ENCODE peak calls at places on chromosomes 13 and 19, in eight cellular contexts. U is neuronal stem cell, Z is neural progenitor cell, Y is ascending aorta, I is thyroid gland, H is H1, C is endothelial cell of umbilical vein, T is testis. F is an unnamed sample. For H3K4me1 and H3K9me3, the result is how much of the 10 kb centered on the place peaks cover.

GRCh38 chr19:49645995-49646394 is 4.0 kb downstream of the SCAF1 start:
- DNase-seq in U (no peak), Z (no peak), Y (no peak), I (no peak), H (no peak), C (no peak), T (no peak), F (no peak)

GRCh38 chr13:99432637-99433542 is 68.4 kb upstream of the TM9SF2 start:
- DNase-seq in U (peak), Z (peak), Y (peak), I (peak), H (peak), C (peak), T (peak), F (peak)

GRCh38 chr19:52689804-52690394 is 44.9 kb downstream of the ZNF611 start:
- DNase-seq in U (no peak), Z (peak), Y (no peak), I (peak), H (no peak), C (peak), T (peak), F (peak)

GRCh38 chr13:91659583-91660415 is 261.4 kb downstream of the GPC5 start:
- DNase-seq in U (no peak), Z (no peak), Y (no peak), I (no peak), H (no peak), C (no peak), T (no peak), F (no peak)

GRCh38 chr19:11091343-11092153 is 2.3 kb downstream of the LDLR start:
- DNase-seq in U (no peak), Z (no peak), Y (peak), I (no peak), H (no peak), C (peak), T (peak), F (peak)

GRCh38 chr19:4597975-4598671 is 38.6 kb upstream of the SEMA6B start:
- DNase-seq in U (peak), Z (peak), Y (no peak), I (peak), H (no peak), C (no peak), T (peak), F (peak)

GRCh38 chr13:29713841-29714240 is 118.4 kb upstream of the SLC7A1 start:
- DNase-seq in U (no peak), Z (no peak), Y (no peak), I (no peak), H (no peak), C (peak), T (no peak), F (no peak)

GRCh38 chr19:33703821-33704220 is 82.1 kb downstream of the CHST8 start:
- DNase-seq in U (no peak), Z (no peak), Y (no peak), I (no peak), H (no peak), C (no peak), T (no peak), F (no peak)

GRCh38 chr19:5943623-5944022 is 29.6 kb downstream of the CAPS start:
- DNase-seq in U (no peak), Z (no peak), Y (no peak), I (no peak), H (no peak), C (no peak), T (no peak), F (no peak)

GRCh38 chr19:31733591-31733990 is 384.4 kb upstream of the TSHZ3 start:
- DNase-seq in U (no peak), Z (no peak), Y (no peak), I (no peak), H (no peak), C (no peak), T (no peak), F (no peak)

GRCh38 chr13:97911311-97912138 is 42.0 kb upstream of the IPO5 start:
- DNase-seq in U (no peak), Z (peak), Y (no peak), I (peak), H (no peak), C (peak), T (no peak), F (peak)

GRCh38 chr13:113849981-113850721 is 13.7 kb downstream of the GAS6 start:
- DNase-seq in U (no peak), Z (no peak), Y (no peak), I (no peak), H (no peak), C (no peak), T (peak), F (no peak)

GRCh38 chr19:44696939-44697669 is 1.8 kb upstream of the CEACAM16 start:
- DNase-seq in U (no peak), Z (no peak), Y (no peak), I (peak), H (no peak), C (no peak), T (no peak), F (peak)

GRCh38 chr13:98508280-98509074 is 68.4 kb downstream of the STK24 start:
- DNase-seq in U (no peak), Z (no peak), Y (no peak), I (no peak), H (no peak), C (no peak), T (no peak), F (no peak)

GRCh38 chr13:40438999-40439797 is 227.2 kb downstream of the FOXO1 start:
- DNase-seq in U (no peak), Z (no peak), Y (no peak), I (no peak), H (no peak), C (peak), T (peak), F (peak)

GRCh38 chr19:21321996-21322395 is 7.2 kb downstream of the ZNF708 start:
- DNase-seq in U (no peak), Z (no peak), Y (no peak), I (no peak), H (no peak), C (no peak), T (no peak), F (no peak)

GRCh38 chr13:66933994-66934393 is 296.1 kb downstream of the PCDH9 start:
- DNase-seq in U (no peak), Z (no peak), Y (no peak), I (no peak), H (no peak), C (no peak), T (no peak), F (no peak)

GRCh38 chr13:68944272-68944671 is 1163.4 kb upstream of the ATXN8OS start:
- DNase-seq in U (no peak), Z (no peak), Y (no peak), I (no peak), H (no peak), C (no peak), T (no peak), F (no peak)

GRCh38 chr19:38019427-38019724 is 112.4 kb downstream of the SIPA1L3 start:
- DNase-seq in U (no peak), Z (no peak), Y (no peak), I (no peak), H (no peak), C (no peak), T (no peak), F (no peak)

GRCh38 chr13:110712849-110713641 is 455 bp upstream of the ING1 start:
- DNase-seq in U (peak), Z (peak), Y (peak), I (peak), H (peak), C (peak), T (peak), F (peak)

GRCh38 chr13:39587939-39588338 is 15.1 kb downstream of the LHFPL6 start:
- DNase-seq in U (no peak), Z (no peak), Y (no peak), I (no peak), H (no peak), C (no peak), T (no peak), F (no peak)

GRCh38 chr13:48580185-48580803 is 47.4 kb upstream of the RCBTB2 start:
- DNase-seq in U (peak), Z (peak), Y (no peak), I (peak), H (no peak), C (peak), T (peak), F (peak)

GRCh38 chr19:4580021-4580901 is 20.8 kb upstream of the SEMA6B start:
- DNase-seq in U (no peak), Z (peak), Y (no peak), I (no peak), H (no peak), C (no peak), T (no peak), F (no peak)

GRCh38 chr13:104823071-104823470 is 1712.4 kb downstream of the EFNB2 start:
- DNase-seq in U (no peak), Z (no peak), Y (no peak), I (no peak), H (no peak), C (no peak), T (no peak), F (no peak)

GRCh38 chr19:46040952-46041500 is at the start of gene IGFL4:
- DNase-seq in U (no peak), Z (no peak), Y (no peak), I (no peak), H (no peak), C (no peak), T (no peak), F (no peak)

GRCh38 chr13:113802761-113803160 is 43.7 kb downstream of the TMEM255B start:
- DNase-seq in U (no peak), Z (no peak), Y (no peak), I (no peak), H (no peak), C (no peak), T (no peak), F (no peak)

DNA sequence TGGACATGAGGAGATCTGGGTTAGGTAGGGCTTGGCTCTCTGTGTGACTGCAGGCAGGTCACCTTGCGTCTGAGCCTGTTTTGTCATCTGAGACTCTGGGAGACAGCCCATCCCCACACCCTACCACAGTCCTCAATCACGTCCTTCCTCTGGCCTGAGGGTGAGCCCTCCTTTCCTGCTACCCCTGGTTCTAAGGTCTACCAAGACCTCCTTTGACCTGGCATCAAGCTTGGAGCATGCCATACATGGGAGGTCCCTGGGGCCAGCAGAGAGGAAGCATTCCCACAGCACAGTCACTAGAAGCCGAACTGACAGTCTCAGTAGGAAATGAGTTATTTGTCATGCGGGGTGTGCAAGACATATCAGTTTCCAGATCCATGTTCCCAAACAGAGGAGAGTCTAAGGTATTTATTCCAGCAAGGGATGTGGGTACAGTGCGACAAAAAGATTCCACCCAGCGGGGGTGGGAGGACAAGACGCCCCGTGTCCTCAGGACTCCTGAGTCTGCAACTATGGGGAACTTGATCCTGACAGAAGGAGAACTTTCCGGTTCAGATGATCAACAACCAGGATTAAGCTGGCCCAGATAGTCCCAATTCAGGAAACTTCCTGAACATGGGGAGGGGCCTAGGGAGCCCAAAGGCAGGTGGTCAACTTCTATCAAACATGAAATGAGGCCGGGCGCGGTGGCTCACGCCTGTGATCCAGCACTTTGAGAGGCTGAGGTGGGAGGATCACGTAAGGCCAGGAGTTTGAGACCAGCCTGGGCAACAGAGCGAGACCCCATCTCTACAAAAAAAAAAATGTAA is 9.5 kb downstream of the ARRDC2 start:
- DNase-seq in U (no peak), Z (no peak), Y (no peak), I (no peak), H (no peak), C (peak), T (no peak), F (no peak)
- H3K4me1 ChIP-seq in U (under half), Z (under half), Y (half or more), I (half or more), H (under half), C (under half), T (under half), F (under half)

GRCh38 chr19:40662925-40663711 is 27.3 kb downstream of the NUMBL start:
- DNase-seq in U (peak), Z (peak), Y (peak), I (peak), H (peak), C (peak), T (peak), F (peak)
- H3K4me3 ChIP-seq in U (peak), Z (peak), Y (peak), I (no peak), H (peak), C (peak), T (peak), F (peak)

GRCh38 chr19:40555978-40556689 is 20.5 kb upstream of the SHKBP1 start:
- DNase-seq in U (no peak), Z (no peak), Y (no peak), I (no peak), H (no peak), C (no peak), T (no peak), F (no peak)

GRCh38 chr19:40552848-40553247 is 23.8 kb upstream of the SHKBP1 start:
- DNase-seq in U (no peak), Z (no peak), Y (no peak), I (no peak), H (no peak), C (no peak), T (no peak), F (no peak)

GRCh38 chr19:40553885-40554857 is 22.5 kb upstream of the SHKBP1 start:
- DNase-seq in U (no peak), Z (peak), Y (no peak), I (no peak), H (no peak), C (no peak), T (no peak), F (no peak)

GRCh38 chr19:40549007-40549708 is 27.5 kb upstream of the SHKBP1 start:
- DNase-seq in U (peak), Z (peak), Y (no peak), I (peak), H (peak), C (peak), T (peak), F (peak)

GRCh38 chr19:40550951-40551350 is 25.7 kb upstream of the SHKBP1 start:
- DNase-seq in U (no peak), Z (no peak), Y (no peak), I (no peak), H (no peak), C (no peak), T (no peak), F (no peak)
- H3K9me3 ChIP-seq in U (under half), Z (under half), Y (under half), I (under half), H (under half), C (under half), T (under half), F (under half)

DNA sequence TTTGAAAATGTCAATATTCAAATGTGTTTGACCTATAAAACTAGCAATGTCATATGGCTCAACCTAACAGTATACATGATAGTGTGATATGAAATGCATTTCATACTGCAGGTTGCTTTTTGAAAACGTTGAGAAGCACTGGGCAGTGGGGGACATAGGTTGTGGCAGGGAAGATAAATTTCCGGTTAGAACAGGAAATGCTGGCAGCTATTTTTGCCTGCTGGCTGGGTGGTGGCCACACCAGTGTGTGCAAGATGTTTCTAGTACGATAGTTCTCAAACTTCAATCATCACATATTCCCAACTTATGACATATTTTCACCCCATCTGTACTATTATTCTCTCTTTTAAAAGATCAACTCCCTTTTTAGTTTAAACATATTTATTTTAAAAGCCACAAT is 17.2 kb downstream of the FXYD5 start:
- DNase-seq in U (no peak), Z (no peak), Y (no peak), I (no peak), H (no peak), C (no peak), T (no peak), F (no peak)
- H3K4me1 ChIP-seq in U (under half), Z (under half), Y (under half), I (under half), H (under half), C (under half), T (under half), F (under half)

DNA sequence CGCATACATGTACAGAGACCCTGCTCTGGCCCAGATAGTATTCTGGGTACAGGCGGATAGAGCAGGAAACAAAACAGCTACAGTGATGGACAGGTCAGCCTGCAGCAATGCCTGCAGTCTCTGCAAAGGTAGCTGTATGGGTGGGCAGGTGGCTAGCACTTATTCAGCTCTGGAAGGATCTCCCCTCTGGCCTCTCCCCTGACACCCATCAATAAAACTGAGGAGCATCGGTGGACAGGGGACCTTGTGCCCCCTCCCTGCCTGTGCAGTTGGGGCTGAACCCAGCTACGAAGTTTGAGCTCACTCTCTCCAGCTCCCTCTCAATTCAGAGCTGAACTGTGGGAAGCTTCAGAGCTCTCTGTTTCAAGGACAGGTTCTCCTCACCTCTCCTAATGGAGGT is 1.6 kb downstream of the ALOX5AP start:
- DNase-seq in U (no peak), Z (no peak), Y (no peak), I (no peak), H (no peak), C (no peak), T (no peak), F (no peak)
- H3K4me3 ChIP-seq in U (no peak), Z (no peak), Y (no peak), I (no peak), H (no peak), C (no peak), T (no peak), F (no peak)

DNA sequence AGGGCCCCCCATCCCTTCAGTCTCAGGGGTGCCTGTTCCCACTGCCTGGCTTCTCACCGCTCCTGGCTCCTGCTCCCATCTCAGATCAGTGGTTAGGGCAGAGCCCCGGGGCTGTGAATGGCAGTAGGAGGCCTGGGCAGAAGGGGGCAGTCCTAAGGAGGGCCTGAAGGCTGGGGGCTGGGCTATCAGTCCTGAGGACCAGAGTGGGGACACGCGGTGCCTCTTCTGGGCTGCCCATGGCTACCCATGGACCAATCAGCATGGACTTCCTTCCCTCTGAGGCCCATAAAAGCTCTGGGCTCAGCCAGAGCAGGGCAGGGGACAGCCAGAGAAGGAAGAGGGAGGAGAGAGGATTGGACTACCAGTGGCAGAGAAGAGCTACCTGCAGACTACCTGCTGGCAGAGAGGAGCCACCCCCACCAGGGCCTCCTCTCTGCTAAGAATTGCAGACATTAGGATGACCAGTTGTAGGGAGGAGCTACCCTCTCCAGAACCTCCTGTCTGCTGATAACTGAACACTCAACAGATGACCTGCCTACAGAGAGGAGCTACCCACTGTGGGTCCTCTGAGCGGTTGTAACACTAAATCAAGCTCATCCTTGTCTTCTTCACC is 12.1 kb upstream of the UBE2S start:
- DNase-seq in U (no peak), Z (no peak), Y (no peak), I (no peak), H (no peak), C (no peak), T (no peak), F (no peak)
- H3K9me3 ChIP-seq in U (under half), Z (under half), Y (under half), I (under half), H (under half), C (under half), T (under half), F (under half)

GRCh38 chr19:13016245-13016627 is 21.0 kb downstream of the NFIX start:
- DNase-seq in U (no peak), Z (no peak), Y (no peak), I (no peak), H (no peak), C (no peak), T (no peak), F (no peak)
- H3K4me1 ChIP-seq in U (under half), Z (under half), Y (half or more), I (half or more), H (under half), C (under half), T (half or more), F (under half)

DNA sequence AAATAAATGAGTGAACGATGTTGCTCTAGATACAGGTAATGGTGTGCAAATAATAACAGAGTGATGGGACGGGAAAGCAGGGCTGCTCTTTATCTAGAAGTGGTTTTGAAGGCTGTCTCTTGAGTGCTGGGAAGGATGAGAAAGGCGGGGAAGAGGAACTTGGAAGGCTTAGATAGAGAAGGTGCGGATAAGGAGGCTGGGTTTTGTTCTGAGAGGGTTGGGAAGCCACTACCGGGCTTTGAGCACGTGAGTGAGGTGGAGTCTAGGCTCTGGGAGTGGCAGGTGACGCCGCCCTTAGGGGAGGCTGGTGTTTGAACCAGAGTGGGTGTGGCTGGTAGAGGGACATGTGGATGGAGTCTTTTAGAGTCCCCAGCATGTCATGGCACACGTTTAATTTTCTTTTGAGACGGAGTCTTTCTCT is 811 bp downstream of the ARMC6 start:
- DNase-seq in U (peak), Z (peak), Y (no peak), I (peak), H (peak), C (peak), T (peak), F (peak)
- H3K4me3 ChIP-seq in U (peak), Z (peak), Y (peak), I (peak), H (peak), C (peak), T (peak), F (peak)